ENCODE peak calls at places on chromosomes 4 and X, in ten cellular contexts. E is fibroblast of pulmonary artery; C is lower lobe of right lung; V is uterus; N is mammary epithelial cell; T is CD8-positive, alpha-beta memory T cell; H is thoracic aorta; M is left lung; P is mesendoderm; U is right cardiac atrium. A is an unnamed sample.

GRCh38 chr4:150209140-150209829 is 131.0 kb downstream of the DCLK2 start:
- DNase-seq in E (peak; percentile 84), C (peak; percentile 64), V (peak; percentile 61), N (peak; percentile 37), T (no peak), H (no peak), M (no peak), P (peak; percentile 73), U (peak; percentile 80), A (peak; percentile 71)

GRCh38 chr4:14841801-14842748 is 160.2 kb upstream of the CPEB2 start:
- DNase-seq in E (peak; percentile 31), C (peak; percentile 86), V (no peak), N (peak; percentile 31), T (no peak), H (no peak), M (peak; percentile 86), P (no peak), U (peak; percentile 63), A (no peak)

GRCh38 chr4:56976283-56976877 is 1.0 kb downstream of the NOA1 start:
- DNase-seq in E (no peak), C (no peak), V (no peak), N (peak; percentile 9), T (no peak), H (no peak), M (no peak), P (no peak), U (no peak), A (no peak)

GRCh38 chrX:18353931-18354368 is 538 bp downstream of the SCML2 start:
- DNase-seq in E (no peak), C (no peak), V (peak; percentile 17), N (no peak), T (peak; percentile 1), H (no peak), M (peak; percentile 75), P (peak; percentile 52), U (peak; percentile 56), A (peak; percentile 64)

GRCh38 chr4:180617203-180617602 is 1626.0 kb upstream of the TENM3 start:
- DNase-seq in E (no peak), C (no peak), V (no peak), N (peak; percentile 2), T (no peak), H (no peak), M (no peak), P (peak; percentile 83), U (no peak), A (peak; percentile 22)

GRCh38 chrX:13254076-13254785 is 65.6 kb downstream of the ATXN3L start:
- DNase-seq in E (peak; percentile 68), C (peak; percentile 55), V (peak; percentile 36), N (peak; percentile 74), T (no peak), H (no peak), M (peak; percentile 54), P (peak; percentile 12), U (peak; percentile 38), A (peak; percentile 46)

GRCh38 chr4:55169352-55169959 is 44.1 kb upstream of the KDR start:
- DNase-seq in E (peak; percentile 52), C (peak; percentile 51), V (no peak), N (no peak), T (no peak), H (no peak), M (no peak), P (peak; percentile 96), U (peak; percentile 19), A (peak; percentile 61)

GRCh38 chr4:17010426-17011087 is 112.1 kb upstream of the LDB2 start:
- DNase-seq in E (no peak), C (no peak), V (no peak), N (no peak), T (no peak), H (no peak), M (peak; percentile 71), P (no peak), U (no peak), A (no peak)

GRCh38 chrX:67892391-67892790 is 348.6 kb downstream of the AR start:
- DNase-seq in E (no peak), C (no peak), V (no peak), N (no peak), T (no peak), H (no peak), M (no peak), P (no peak), U (no peak), A (no peak)

GRCh38 chr4:150518559-150518958 is 63.4 kb upstream of the MAB21L2 start:
- DNase-seq in E (peak; percentile 41), C (no peak), V (no peak), N (peak; percentile 76), T (no peak), H (no peak), M (no peak), P (peak; percentile 42), U (no peak), A (no peak)

GRCh38 chr4:164379694-164380093 is 374.2 kb upstream of the SMIM31 start:
- DNase-seq in E (no peak), C (no peak), V (no peak), N (no peak), T (no peak), H (no peak), M (no peak), P (peak; percentile 6), U (no peak), A (no peak)

GRCh38 chr4:158176108-158176507 is 3.3 kb upstream of the GASK1B start:
- DNase-seq in E (no peak), C (peak; percentile 74), V (no peak), N (peak; percentile 57), T (no peak), H (peak; percentile 37), M (no peak), P (peak; percentile 23), U (no peak), A (no peak)

GRCh38 chrX:39619182-39620009 is 478.4 kb downstream of the BCOR start:
- DNase-seq in E (peak; percentile 29), C (no peak), V (no peak), N (no peak), T (no peak), H (no peak), M (no peak), P (peak; percentile 18), U (no peak), A (peak; percentile 35)

GRCh38 chr4:1990676-1991075 is 18.1 kb downstream of the NELFA start:
- DNase-seq in E (no peak), C (no peak), V (no peak), N (no peak), T (no peak), H (no peak), M (no peak), P (no peak), U (no peak), A (no peak)
- H3K4me3 ChIP-seq in E (no peak overlapping the region), C (no peak overlapping the region), V (no peak overlapping the region), N (no peak overlapping the region), T (no peak overlapping the region), H (no peak overlapping the region), M (no peak overlapping the region), P (no peak overlapping the region), U (no peak overlapping the region), A (no peak overlapping the region)

DNA sequence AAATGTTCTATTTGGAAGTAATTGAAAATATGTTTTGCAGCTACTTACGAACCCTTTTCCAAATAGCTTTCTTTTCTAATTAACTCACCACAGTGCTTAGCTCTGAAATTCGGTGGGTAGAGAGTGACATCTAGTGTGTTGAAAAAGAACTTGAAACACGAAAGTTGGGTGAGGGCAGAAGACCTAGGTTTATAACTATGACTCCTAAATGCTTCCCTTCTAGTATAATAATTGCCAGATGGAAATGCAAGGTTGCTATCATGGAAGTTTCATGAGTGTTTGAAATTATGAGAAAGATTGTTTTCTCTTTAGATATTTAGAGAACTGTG is 77.2 kb upstream of the NOCT start:
- DNase-seq in E (peak; percentile 74), C (no peak), V (no peak), N (peak; percentile 48), T (no peak), H (no peak), M (no peak), P (peak; percentile 68), U (no peak), A (no peak)
- H3K4me3 ChIP-seq in E (no peak overlapping the region), C (no peak overlapping the region), V (no peak overlapping the region), N (no peak overlapping the region), T (no peak overlapping the region), H (no peak overlapping the region), M (no peak overlapping the region), P (no peak overlapping the region), U (no peak overlapping the region), A (no peak overlapping the region)

GRCh38 chr4:176794151-176794550 is 1.4 kb upstream of the VEGFC start:
- DNase-seq in E (peak; percentile 89), C (no peak), V (no peak), N (peak; percentile 89), T (no peak), H (no peak), M (no peak), P (no peak), U (no peak), A (no peak)

GRCh38 chr4:176793060-176793605 is 411 bp upstream of the VEGFC start:
- DNase-seq in E (no peak), C (no peak), V (no peak), N (no peak), T (no peak), H (no peak), M (peak; percentile 61), P (no peak), U (no peak), A (no peak)

GRCh38 chr4:176790398-176790797 is 2.3 kb downstream of the VEGFC start:
- DNase-seq in E (no peak), C (no peak), V (no peak), N (no peak), T (no peak), H (no peak), M (no peak), P (no peak), U (no peak), A (no peak)

GRCh38 chr4:176791591-176792347 is 953 bp downstream of the VEGFC start:
- DNase-seq in E (peak; percentile 51), C (peak; percentile 47), V (peak; percentile 29), N (peak; percentile 50), T (no peak), H (no peak), M (peak; percentile 84), P (peak; percentile 28), U (peak; percentile 58), A (no peak)

DNA sequence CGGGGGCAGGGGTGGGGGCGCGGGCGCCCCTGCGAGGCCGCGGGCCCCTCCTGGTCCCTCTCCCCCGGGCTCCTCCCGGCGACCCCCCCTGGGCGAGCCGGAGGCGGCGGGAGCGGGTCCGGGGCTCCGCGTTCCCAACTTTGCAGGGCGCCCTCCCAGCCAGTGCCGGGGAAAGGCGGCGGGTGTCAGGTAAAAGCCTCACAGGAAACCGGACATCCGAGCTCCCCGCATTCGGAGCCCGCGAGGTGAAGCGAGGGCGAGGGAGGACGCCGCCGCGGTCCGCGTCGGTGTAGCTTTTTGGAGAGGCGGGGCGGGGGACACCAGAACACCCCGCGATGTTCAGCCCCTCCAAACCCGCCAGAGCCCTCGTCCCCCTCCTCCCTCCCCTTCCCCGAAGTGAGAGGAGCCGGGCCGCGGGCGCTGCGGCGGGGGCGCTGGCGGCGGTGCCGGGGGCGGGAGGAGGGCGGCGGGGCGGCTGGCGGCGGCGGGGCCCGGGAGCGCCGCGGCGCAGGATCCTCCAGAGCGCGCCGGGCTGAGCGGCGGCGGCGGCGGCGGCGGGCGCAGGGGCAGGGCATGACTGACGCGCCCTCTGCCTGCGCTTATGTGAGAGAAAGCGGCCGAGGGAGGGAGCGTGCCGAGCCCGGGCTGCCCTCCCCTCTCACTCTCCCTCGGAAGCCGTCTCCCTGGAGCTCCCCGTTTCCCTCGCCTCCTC is at the start of gene VEGFC:
- DNase-seq in E (peak; percentile 72), C (peak; percentile 66), V (peak; percentile 55), N (peak; percentile 73), T (no peak), H (no peak), M (peak; percentile 83), P (peak; percentile 72), U (peak; percentile 85), A (no peak)
- H3K4me3 ChIP-seq in E (peak within 1 kb of the TSS; percentile 85), C (peak within 1 kb of the TSS; percentile 72), V (peak within 1 kb of the TSS; percentile 70), N (peak within 1 kb of the TSS; percentile 94), T (no peak within 1 kb of the TSS), H (peak within 1 kb of the TSS; percentile 77), M (peak within 1 kb of the TSS; percentile 55), P (peak within 1 kb of the TSS; percentile 50), U (peak within 1 kb of the TSS; percentile 95), A (no peak within 1 kb of the TSS)

GRCh38 chr4:25970241-25970675 is 56.2 kb downstream of the SMIM20 start:
- DNase-seq in E (peak; percentile 45), C (peak; percentile 52), V (no peak), N (no peak), T (no peak), H (no peak), M (no peak), P (peak; percentile 47), U (peak; percentile 61), A (no peak)
- H3K4me3 ChIP-seq in E (no peak overlapping the region), C (no peak overlapping the region), V (no peak overlapping the region), N (no peak overlapping the region), T (no peak overlapping the region), H (no peak overlapping the region), M (no peak overlapping the region), P (no peak overlapping the region), U (no peak overlapping the region), A (no peak overlapping the region)

A was measured in Caco-2.